ENCODE peak calls at places on chromosomes 16 and 17, in eight cellular contexts. One of them, this sample, is unnamed.

GRCh38 chr16:58970775-58971174 is 236.7 kb upstream of the GOT2 start:
- DNase-seq in tibial artery: no peak
- DNase-seq in epithelial cell of esophagus: no peak
- DNase-seq in AG04449: no peak
- DNase-seq in omental fat pad: no peak
- DNase-seq in ascending aorta: no peak
- DNase-seq in B cell: no peak
- DNase-seq in WTC11: no peak
- DNase-seq in this sample: no peak

GRCh38 chr16:69848635-69849545 is 86.8 kb downstream of the WWP2 start:
- DNase-seq in tibial artery: peak
- DNase-seq in epithelial cell of esophagus: peak
- DNase-seq in AG04449: peak
- DNase-seq in omental fat pad: peak
- DNase-seq in ascending aorta: peak
- DNase-seq in B cell: no peak
- DNase-seq in WTC11: no peak
- DNase-seq in this sample: no peak

GRCh38 chr17:57136355-57136754 is 51.3 kb downstream of the AKAP1 start:
- DNase-seq in tibial artery: peak
- DNase-seq in epithelial cell of esophagus: no peak
- DNase-seq in AG04449: no peak
- DNase-seq in omental fat pad: no peak
- DNase-seq in ascending aorta: no peak
- DNase-seq in B cell: no peak
- DNase-seq in WTC11: no peak
- DNase-seq in this sample: no peak

GRCh38 chr16:11105038-11105903 is 150.7 kb downstream of the SOCS1 start:
- DNase-seq in tibial artery: peak
- DNase-seq in epithelial cell of esophagus: peak
- DNase-seq in AG04449: peak
- DNase-seq in omental fat pad: no peak
- DNase-seq in ascending aorta: no peak
- DNase-seq in B cell: peak
- DNase-seq in WTC11: no peak
- DNase-seq in this sample: peak

GRCh38 chr16:52696126-52696525 is 149.2 kb upstream of the TOX3 start:
- DNase-seq in tibial artery: no peak
- DNase-seq in epithelial cell of esophagus: no peak
- DNase-seq in AG04449: no peak
- DNase-seq in omental fat pad: no peak
- DNase-seq in ascending aorta: no peak
- DNase-seq in B cell: no peak
- DNase-seq in WTC11: no peak
- DNase-seq in this sample: no peak

GRCh38 chr17:15482476-15482875 is 15.1 kb upstream of the CDRT4 start:
- DNase-seq in tibial artery: no peak
- DNase-seq in epithelial cell of esophagus: no peak
- DNase-seq in AG04449: no peak
- DNase-seq in omental fat pad: no peak
- DNase-seq in ascending aorta: no peak
- DNase-seq in B cell: no peak
- DNase-seq in WTC11: no peak
- DNase-seq in this sample: no peak

GRCh38 chr16:50467943-50468748 is 80.0 kb upstream of the NKD1 start:
- DNase-seq in tibial artery: no peak
- DNase-seq in epithelial cell of esophagus: no peak
- DNase-seq in AG04449: no peak
- DNase-seq in omental fat pad: no peak
- DNase-seq in ascending aorta: no peak
- DNase-seq in B cell: no peak
- DNase-seq in WTC11: peak
- DNase-seq in this sample: peak

GRCh38 chr17:61728297-61728836 is 135.0 kb downstream of the BRIP1 start:
- DNase-seq in tibial artery: no peak
- DNase-seq in epithelial cell of esophagus: no peak
- DNase-seq in AG04449: no peak
- DNase-seq in omental fat pad: no peak
- DNase-seq in ascending aorta: no peak
- DNase-seq in B cell: no peak
- DNase-seq in WTC11: no peak
- DNase-seq in this sample: no peak

GRCh38 chr16:80585764-80586163 is 45.0 kb downstream of the DYNLRB2 start:
- DNase-seq in tibial artery: no peak
- DNase-seq in epithelial cell of esophagus: no peak
- DNase-seq in AG04449: no peak
- DNase-seq in omental fat pad: no peak
- DNase-seq in ascending aorta: no peak
- DNase-seq in B cell: no peak
- DNase-seq in WTC11: no peak
- DNase-seq in this sample: no peak

GRCh38 chr16:84386044-84386443 is 17.7 kb downstream of the ATP2C2 start:
- DNase-seq in tibial artery: no peak
- DNase-seq in epithelial cell of esophagus: no peak
- DNase-seq in AG04449: no peak
- DNase-seq in omental fat pad: no peak
- DNase-seq in ascending aorta: no peak
- DNase-seq in B cell: no peak
- DNase-seq in WTC11: no peak
- DNase-seq in this sample: no peak

GRCh38 chr16:14650629-14651028 is 17.9 kb downstream of the BFAR start:
- DNase-seq in tibial artery: no peak
- DNase-seq in epithelial cell of esophagus: peak
- DNase-seq in AG04449: no peak
- DNase-seq in omental fat pad: no peak
- DNase-seq in ascending aorta: no peak
- DNase-seq in B cell: no peak
- DNase-seq in WTC11: no peak
- DNase-seq in this sample: no peak

GRCh38 chr17:4631836-4632582 is 9.5 kb downstream of the ALOX15 start:
- DNase-seq in tibial artery: no peak
- DNase-seq in epithelial cell of esophagus: no peak
- DNase-seq in AG04449: no peak
- DNase-seq in omental fat pad: no peak
- DNase-seq in ascending aorta: no peak
- DNase-seq in B cell: no peak
- DNase-seq in WTC11: peak
- DNase-seq in this sample: no peak

GRCh38 chr16:23859713-23860269 is 24.0 kb downstream of the PRKCB start:
- DNase-seq in tibial artery: no peak
- DNase-seq in epithelial cell of esophagus: no peak
- DNase-seq in AG04449: no peak
- DNase-seq in omental fat pad: no peak
- DNase-seq in ascending aorta: no peak
- DNase-seq in B cell: no peak
- DNase-seq in WTC11: no peak
- DNase-seq in this sample: no peak

GRCh38 chr16:26019885-26020284 is 328.1 kb downstream of the HS3ST4 start:
- DNase-seq in tibial artery: no peak
- DNase-seq in epithelial cell of esophagus: no peak
- DNase-seq in AG04449: no peak
- DNase-seq in omental fat pad: no peak
- DNase-seq in ascending aorta: no peak
- DNase-seq in B cell: no peak
- DNase-seq in WTC11: no peak
- DNase-seq in this sample: no peak

GRCh38 chr17:17523001-17523713 is 27.0 kb upstream of the RASD1 start:
- DNase-seq in tibial artery: no peak
- DNase-seq in epithelial cell of esophagus: no peak
- DNase-seq in AG04449: no peak
- DNase-seq in omental fat pad: no peak
- DNase-seq in ascending aorta: no peak
- DNase-seq in B cell: no peak
- DNase-seq in WTC11: peak
- DNase-seq in this sample: no peak

GRCh38 chr16:54287758-54288591 is 1.4 kb upstream of the IRX3 start:
- DNase-seq in tibial artery: no peak
- DNase-seq in epithelial cell of esophagus: no peak
- DNase-seq in AG04449: no peak
- DNase-seq in omental fat pad: no peak
- DNase-seq in ascending aorta: no peak
- DNase-seq in B cell: no peak
- DNase-seq in WTC11: no peak
- DNase-seq in this sample: peak

GRCh38 chr17:7038025-7038862 is 2.4 kb downstream of the SLC16A13 start:
- DNase-seq in tibial artery: no peak
- DNase-seq in epithelial cell of esophagus: no peak
- DNase-seq in AG04449: no peak
- DNase-seq in omental fat pad: no peak
- DNase-seq in ascending aorta: no peak
- DNase-seq in B cell: no peak
- DNase-seq in WTC11: no peak
- DNase-seq in this sample: no peak

GRCh38 chr17:60802377-60802776 is 124.7 kb downstream of the BCAS3 start:
- DNase-seq in tibial artery: no peak
- DNase-seq in epithelial cell of esophagus: no peak
- DNase-seq in AG04449: no peak
- DNase-seq in omental fat pad: no peak
- DNase-seq in ascending aorta: no peak
- DNase-seq in B cell: no peak
- DNase-seq in WTC11: no peak
- DNase-seq in this sample: no peak

GRCh38 chr16:56577300-56577625 is 12.1 kb upstream of the MT3 start:
- DNase-seq in tibial artery: no peak
- DNase-seq in epithelial cell of esophagus: no peak
- DNase-seq in AG04449: no peak
- DNase-seq in omental fat pad: no peak
- DNase-seq in ascending aorta: no peak
- DNase-seq in B cell: no peak
- DNase-seq in WTC11: no peak
- DNase-seq in this sample: no peak
- TF ChIP-seq CTCF in tibial artery: peak
- TF ChIP-seq CTCF in epithelial cell of esophagus: no peak
- TF ChIP-seq CTCF in AG04449: no peak
- TF ChIP-seq CTCF in omental fat pad: no peak
- TF ChIP-seq CTCF in ascending aorta: no peak
- TF ChIP-seq CTCF in B cell: peak
- TF ChIP-seq CTCF in WTC11: no peak
- TF ChIP-seq CTCF in this sample: no peak

DNA sequence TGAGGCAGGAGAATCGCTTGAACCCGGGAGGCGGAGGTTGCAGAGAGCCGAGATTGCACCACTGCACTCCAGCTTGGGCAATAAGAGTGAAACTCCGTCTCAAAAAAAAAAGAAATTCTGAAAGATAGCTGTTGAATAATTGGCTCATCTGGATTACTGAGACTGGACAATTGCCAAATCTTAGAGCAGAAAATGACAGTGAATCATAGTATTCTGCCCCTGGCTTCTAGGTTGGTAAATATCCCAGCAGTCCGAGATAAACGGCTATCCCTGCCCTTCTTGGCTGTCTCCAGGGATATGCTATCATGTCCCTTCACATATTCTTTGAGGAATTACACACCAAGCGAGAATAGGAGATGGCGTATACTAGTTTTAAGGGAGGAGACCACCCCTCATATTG is 35.5 kb upstream of the METTL16 start:
- DNase-seq in tibial artery: no peak
- DNase-seq in epithelial cell of esophagus: peak
- DNase-seq in AG04449: no peak
- DNase-seq in omental fat pad: no peak
- DNase-seq in ascending aorta: no peak
- DNase-seq in B cell: no peak
- DNase-seq in WTC11: no peak
- DNase-seq in this sample: no peak
- TF ChIP-seq CTCF in tibial artery: no peak
- TF ChIP-seq CTCF in epithelial cell of esophagus: no peak
- TF ChIP-seq CTCF in AG04449: no peak
- TF ChIP-seq CTCF in omental fat pad: no peak
- TF ChIP-seq CTCF in ascending aorta: no peak
- TF ChIP-seq CTCF in B cell: no peak
- TF ChIP-seq CTCF in WTC11: no peak
- TF ChIP-seq CTCF in this sample: no peak

GRCh38 chr17:78134899-78135385 is 4.4 kb downstream of the TMC8 start:
- DNase-seq in tibial artery: no peak
- DNase-seq in epithelial cell of esophagus: no peak
- DNase-seq in AG04449: no peak
- DNase-seq in omental fat pad: no peak
- DNase-seq in ascending aorta: no peak
- DNase-seq in B cell: no peak
- DNase-seq in WTC11: no peak
- DNase-seq in this sample: no peak

GRCh38 chr17:78140169-78141051 is 5.8 kb upstream of the C17orf99 start:
- DNase-seq in tibial artery: peak
- DNase-seq in epithelial cell of esophagus: peak
- DNase-seq in AG04449: no peak
- DNase-seq in omental fat pad: peak
- DNase-seq in ascending aorta: peak
- DNase-seq in B cell: peak
- DNase-seq in WTC11: peak
- DNase-seq in this sample: peak

GRCh38 chr17:78138204-78139060 is 7.8 kb upstream of the C17orf99 start:
- DNase-seq in tibial artery: no peak
- DNase-seq in epithelial cell of esophagus: no peak
- DNase-seq in AG04449: no peak
- DNase-seq in omental fat pad: no peak
- DNase-seq in ascending aorta: no peak
- DNase-seq in B cell: no peak
- DNase-seq in WTC11: no peak
- DNase-seq in this sample: no peak

GRCh38 chr17:78135858-78136500 is 5.4 kb downstream of the TMC8 start:
- DNase-seq in tibial artery: no peak
- DNase-seq in epithelial cell of esophagus: no peak
- DNase-seq in AG04449: no peak
- DNase-seq in omental fat pad: no peak
- DNase-seq in ascending aorta: no peak
- DNase-seq in B cell: no peak
- DNase-seq in WTC11: no peak
- DNase-seq in this sample: no peak

GRCh38 chr17:78137392-78138203 is 7.0 kb downstream of the TMC8 start:
- DNase-seq in tibial artery: no peak
- DNase-seq in epithelial cell of esophagus: no peak
- DNase-seq in AG04449: no peak
- DNase-seq in omental fat pad: no peak
- DNase-seq in ascending aorta: no peak
- DNase-seq in B cell: no peak
- DNase-seq in WTC11: peak
- DNase-seq in this sample: no peak
- TF ChIP-seq CTCF in tibial artery: no peak
- TF ChIP-seq CTCF in epithelial cell of esophagus: peak
- TF ChIP-seq CTCF in AG04449: peak
- TF ChIP-seq CTCF in omental fat pad: no peak
- TF ChIP-seq CTCF in ascending aorta: no peak
- TF ChIP-seq CTCF in B cell: peak
- TF ChIP-seq CTCF in WTC11: peak
- TF ChIP-seq CTCF in this sample: peak

DNA sequence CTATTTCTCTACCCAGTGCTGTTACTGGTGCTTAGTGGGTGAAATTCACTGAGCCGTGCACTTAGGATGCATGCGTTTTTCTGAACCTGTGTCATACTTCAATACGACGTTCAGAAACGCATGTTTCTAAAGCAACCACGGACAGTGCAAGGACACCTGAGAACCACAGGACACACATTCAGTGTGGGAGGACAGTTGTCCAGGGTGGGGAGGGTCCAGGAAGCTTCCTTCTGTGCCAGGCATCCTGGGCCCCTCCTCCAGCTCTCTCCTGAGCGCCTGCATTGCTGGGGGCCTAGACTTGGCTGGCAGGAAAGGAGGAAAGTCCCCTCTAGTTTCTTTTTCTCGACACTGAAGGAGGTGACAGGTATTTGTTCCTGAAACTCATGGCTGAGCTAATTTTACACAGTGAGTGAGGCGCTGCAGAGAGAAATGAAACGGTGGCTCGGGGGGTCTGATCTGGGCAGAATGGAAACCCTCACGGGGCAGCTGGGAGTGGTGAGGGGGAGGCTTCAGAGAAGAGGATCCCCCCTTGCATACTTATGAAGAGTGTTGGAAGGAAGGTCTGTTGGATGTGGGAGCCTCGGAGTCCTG is 89.9 kb downstream of the IRF8 start:
- DNase-seq in tibial artery: no peak
- DNase-seq in epithelial cell of esophagus: no peak
- DNase-seq in AG04449: no peak
- DNase-seq in omental fat pad: no peak
- DNase-seq in ascending aorta: no peak
- DNase-seq in B cell: peak
- DNase-seq in WTC11: no peak
- DNase-seq in this sample: peak
- TF ChIP-seq CTCF in tibial artery: no peak
- TF ChIP-seq CTCF in epithelial cell of esophagus: no peak
- TF ChIP-seq CTCF in AG04449: no peak
- TF ChIP-seq CTCF in omental fat pad: no peak
- TF ChIP-seq CTCF in ascending aorta: no peak
- TF ChIP-seq CTCF in B cell: no peak
- TF ChIP-seq CTCF in WTC11: no peak
- TF ChIP-seq CTCF in this sample: no peak